ENCODE peak calls at places on chromosomes 13 and 19, in nine cellular contexts. J, T, X, G, E, S, U, N and K are unnamed samples.

GRCh38 chr19:19661675-19662251 is 1.7 kb downstream of the ATP13A1 start:
- DNase-seq in J (no peak), T (peak; percentile 56), X (no peak), G (no peak), E (no peak), S (no peak), U (no peak), N (no peak), K (peak; percentile 49)

GRCh38 chr13:111873676-111874178 is 193.2 kb upstream of the SOX1 start:
- DNase-seq in J (no peak), T (no peak), X (no peak), G (no peak), E (no peak), S (no peak), U (no peak), N (no peak), K (no peak)

GRCh38 chr19:17688853-17689595 is 870 bp upstream of the UNC13A start:
- DNase-seq in J (no peak), T (no peak), X (no peak), G (no peak), E (no peak), S (no peak), U (no peak), N (no peak), K (no peak)

GRCh38 chr13:97588993-97589392 is 155.0 kb downstream of the RAP2A start:
- DNase-seq in J (no peak), T (no peak), X (no peak), G (no peak), E (no peak), S (no peak), U (no peak), N (no peak), K (no peak)

GRCh38 chr19:8396563-8397203 is 6.5 kb downstream of the RAB11B start:
- DNase-seq in J (peak; percentile 64), T (peak; percentile 86), X (peak; percentile 39), G (peak; percentile 87), E (peak; percentile 72), S (peak; percentile 42), U (no peak), N (peak; percentile 78), K (peak; percentile 59)

GRCh38 chr19:15944401-15944800 is 4.4 kb upstream of the OR10H4 start:
- DNase-seq in J (no peak), T (no peak), X (no peak), G (no peak), E (no peak), S (no peak), U (no peak), N (no peak), K (no peak)

GRCh38 chr13:38013676-38014075 is 144.1 kb upstream of the TRPC4 start:
- DNase-seq in J (no peak), T (no peak), X (no peak), G (no peak), E (no peak), S (no peak), U (no peak), N (no peak), K (no peak)

GRCh38 chr19:41957838-41958366 is 1.2 kb downstream of the RABAC1 start:
- DNase-seq in J (no peak), T (peak; percentile 52), X (peak; percentile 83), G (peak; percentile 77), E (peak; percentile 17), S (peak; percentile 86), U (peak; percentile 82), N (peak; percentile 77), K (peak; percentile 85)

GRCh38 chr19:38730470-38730730 is 13.9 kb downstream of the CAPN12 start:
- DNase-seq in J (no peak), T (no peak), X (no peak), G (peak; percentile 48), E (no peak), S (no peak), U (no peak), N (no peak), K (no peak)

GRCh38 chr13:99055286-99056073 is 77.6 kb upstream of the DOCK9 start:
- DNase-seq in J (no peak), T (no peak), X (no peak), G (no peak), E (no peak), S (no peak), U (no peak), N (peak; percentile 52), K (no peak)

GRCh38 chr19:30439271-30439750 is 67.1 kb downstream of the ZNF536 start:
- DNase-seq in J (no peak), T (no peak), X (no peak), G (no peak), E (no peak), S (no peak), U (no peak), N (no peak), K (no peak)

GRCh38 chr13:20401958-20402856 is 123.5 kb downstream of the CRYL1 start:
- DNase-seq in J (no peak), T (peak; percentile 29), X (peak; percentile 59), G (no peak), E (no peak), S (no peak), U (no peak), N (no peak), K (peak; percentile 41)

GRCh38 chr13:72726721-72727416 is 560 bp downstream of the MZT1 start:
- DNase-seq in J (peak; percentile 27), T (peak; percentile 50), X (no peak), G (peak; percentile 78), E (no peak), S (peak; percentile 49), U (no peak), N (peak; percentile 32), K (peak; percentile 28)

GRCh38 chr19:40348961-40349507 is 539 bp downstream of the PLD3 start:
- DNase-seq in J (no peak), T (peak; percentile 18), X (peak; percentile 52), G (no peak), E (no peak), S (peak; percentile 11), U (peak; percentile 22), N (no peak), K (peak; percentile 42)

GRCh38 chr19:6105444-6105843 is 4.9 kb downstream of the RFX2 start:
- DNase-seq in J (no peak), T (no peak), X (no peak), G (no peak), E (no peak), S (no peak), U (no peak), N (no peak), K (no peak)